ENCODE peak calls at places on chromosome 9, in five cellular contexts. One of them, this sample, is unnamed.

GRCh38 chr9:98037362-98037761 is 19.2 kb upstream of the NANS start:
- DNase-seq in spleen: no peak
- DNase-seq in HepG2: no peak
- DNase-seq in heart left ventricle: peak; percentile 67
- DNase-seq in IMR-90: peak; percentile 35
- DNase-seq in this sample: no peak

GRCh38 chr9:134323741-134324358 is 2.4 kb upstream of the RXRA start:
- DNase-seq in spleen: peak; percentile 76
- DNase-seq in HepG2: peak; percentile 61
- DNase-seq in heart left ventricle: peak; percentile 76
- DNase-seq in IMR-90: no peak
- DNase-seq in this sample: no peak

GRCh38 chr9:89815061-89815902 is 210.5 kb downstream of the GADD45G start:
- DNase-seq in spleen: peak; percentile 48
- DNase-seq in HepG2: no peak
- DNase-seq in heart left ventricle: no peak
- DNase-seq in IMR-90: no peak
- DNase-seq in this sample: no peak

GRCh38 chr9:113562653-113563381 is 99.3 kb downstream of the RGS3 start:
- DNase-seq in spleen: peak; percentile 59
- DNase-seq in HepG2: no peak
- DNase-seq in heart left ventricle: no peak
- DNase-seq in IMR-90: no peak
- DNase-seq in this sample: no peak

GRCh38 chr9:99626424-99626823 is 195.3 kb upstream of the NR4A3 start:
- DNase-seq in spleen: no peak
- DNase-seq in HepG2: no peak
- DNase-seq in heart left ventricle: no peak
- DNase-seq in IMR-90: no peak
- DNase-seq in this sample: no peak

GRCh38 chr9:125784286-125785049 is 37.3 kb downstream of the PBX3 start:
- DNase-seq in spleen: no peak
- DNase-seq in HepG2: no peak
- DNase-seq in heart left ventricle: no peak
- DNase-seq in IMR-90: peak; percentile 13
- DNase-seq in this sample: no peak

GRCh38 chr9:1222511-1222910 is 172.4 kb downstream of the DMRT2 start:
- DNase-seq in spleen: no peak
- DNase-seq in HepG2: no peak
- DNase-seq in heart left ventricle: no peak
- DNase-seq in IMR-90: peak; percentile 76
- DNase-seq in this sample: no peak

GRCh38 chr9:115237383-115238087 is 119.6 kb upstream of the TNC start:
- DNase-seq in spleen: no peak
- DNase-seq in HepG2: no peak
- DNase-seq in heart left ventricle: peak; percentile 46
- DNase-seq in IMR-90: no peak
- DNase-seq in this sample: no peak

GRCh38 chr9:90053027-90053426 is 448.2 kb downstream of the GADD45G start:
- DNase-seq in spleen: no peak
- DNase-seq in HepG2: no peak
- DNase-seq in heart left ventricle: no peak
- DNase-seq in IMR-90: no peak
- DNase-seq in this sample: no peak

GRCh38 chr9:97900738-97901565 is 21.3 kb downstream of the TRMO start:
- DNase-seq in spleen: no peak
- DNase-seq in HepG2: peak; percentile 28
- DNase-seq in heart left ventricle: no peak
- DNase-seq in IMR-90: peak; percentile 55
- DNase-seq in this sample: peak; percentile 67

GRCh38 chr9:124392855-124393460 is 22.3 kb downstream of the PSMB7 start:
- DNase-seq in spleen: no peak
- DNase-seq in HepG2: no peak
- DNase-seq in heart left ventricle: no peak
- DNase-seq in IMR-90: peak; percentile 95
- DNase-seq in this sample: peak; percentile 88

GRCh38 chr9:124863371-124863831 is 1.5 kb downstream of the ARPC5L start:
- DNase-seq in spleen: no peak
- DNase-seq in HepG2: no peak
- DNase-seq in heart left ventricle: no peak
- DNase-seq in IMR-90: no peak
- DNase-seq in this sample: no peak

GRCh38 chr9:107875571-107875980 is 386.0 kb upstream of the KLF4 start:
- DNase-seq in spleen: no peak
- DNase-seq in HepG2: no peak
- DNase-seq in heart left ventricle: no peak
- DNase-seq in IMR-90: no peak
- DNase-seq in this sample: no peak

GRCh38 chr9:90929616-90930015 is 128.0 kb downstream of the SYK start:
- DNase-seq in spleen: no peak
- DNase-seq in HepG2: no peak
- DNase-seq in heart left ventricle: no peak
- DNase-seq in IMR-90: no peak
- DNase-seq in this sample: no peak

GRCh38 chr9:94950040-94950732 is 223.7 kb downstream of the AOPEP start:
- DNase-seq in spleen: no peak
- DNase-seq in HepG2: no peak
- DNase-seq in heart left ventricle: no peak
- DNase-seq in IMR-90: no peak
- DNase-seq in this sample: no peak

GRCh38 chr9:115042781-115043509 is 75.0 kb downstream of the TNC start:
- DNase-seq in spleen: no peak
- DNase-seq in HepG2: no peak
- DNase-seq in heart left ventricle: no peak
- DNase-seq in IMR-90: no peak
- DNase-seq in this sample: no peak

GRCh38 chr9:12794024-12794799 is 19.4 kb downstream of the LURAP1L start:
- DNase-seq in spleen: no peak
- DNase-seq in HepG2: peak; percentile 35
- DNase-seq in heart left ventricle: no peak
- DNase-seq in IMR-90: peak; percentile 61
- DNase-seq in this sample: no peak

GRCh38 chr9:125532412-125532811 is 174.6 kb downstream of the MAPKAP1 start:
- DNase-seq in spleen: no peak
- DNase-seq in HepG2: no peak
- DNase-seq in heart left ventricle: no peak
- DNase-seq in IMR-90: no peak
- DNase-seq in this sample: no peak

GRCh38 chr9:35813434-35814105 is 1.3 kb downstream of the HINT2 start:
- DNase-seq in spleen: no peak
- DNase-seq in HepG2: peak; percentile 73
- DNase-seq in heart left ventricle: no peak
- DNase-seq in IMR-90: peak; percentile 32
- DNase-seq in this sample: no peak

GRCh38 chr9:35811364-35812024 is 568 bp downstream of the SPAG8 start:
- DNase-seq in spleen: no peak
- DNase-seq in HepG2: no peak
- DNase-seq in heart left ventricle: no peak
- DNase-seq in IMR-90: no peak
- DNase-seq in this sample: no peak

GRCh38 chr9:35814106-35814840 is 569 bp downstream of the HINT2 start:
- DNase-seq in spleen: peak; percentile 92
- DNase-seq in HepG2: peak; percentile 84
- DNase-seq in heart left ventricle: peak; percentile 83
- DNase-seq in IMR-90: peak; percentile 41
- DNase-seq in this sample: no peak

GRCh38 chr9:35814841-35815543 is at the start of gene HINT2:
- DNase-seq in spleen: peak; percentile 98
- DNase-seq in HepG2: peak; percentile 99
- DNase-seq in heart left ventricle: peak; percentile 97
- DNase-seq in IMR-90: peak; percentile 99
- DNase-seq in this sample: peak; percentile 74

DNA sequence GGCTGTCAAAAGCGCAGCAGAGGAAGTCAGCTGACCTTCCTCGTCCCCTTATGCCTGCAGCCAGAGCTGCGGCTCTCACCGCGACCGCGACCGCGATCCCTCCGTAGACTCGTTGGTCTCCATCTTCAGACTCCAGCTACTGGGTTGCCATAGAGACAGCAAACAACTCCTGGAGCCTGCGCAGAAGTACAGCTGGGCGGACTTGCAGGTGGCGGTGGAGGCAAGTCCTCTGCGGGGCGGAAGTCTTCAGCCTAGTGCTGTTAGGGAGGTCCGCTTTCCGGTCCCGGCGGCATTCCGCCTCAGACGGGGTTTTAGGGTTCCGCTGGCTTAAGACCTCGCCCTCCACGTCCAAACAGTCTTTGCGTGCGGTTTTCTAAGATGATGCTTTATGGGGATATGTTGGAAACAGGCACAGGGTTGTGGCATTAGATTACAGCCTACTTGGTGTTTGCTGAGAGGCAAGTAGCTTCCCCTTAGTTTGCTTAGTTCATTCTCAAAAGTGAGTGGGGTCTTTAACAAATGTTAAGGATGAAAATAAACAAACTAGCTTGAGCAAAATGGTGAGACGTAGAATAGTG is at the start of gene SPAG8:
- DNase-seq in spleen: peak; percentile 98
- DNase-seq in HepG2: peak; percentile 93
- DNase-seq in heart left ventricle: peak; percentile 98
- DNase-seq in IMR-90: peak; percentile 96
- DNase-seq in this sample: peak; percentile 53
- TF ChIP-seq POLR2A in spleen: no peak
- TF ChIP-seq POLR2A in HepG2: peak; percentile 68
- TF ChIP-seq POLR2A in heart left ventricle: no peak
- TF ChIP-seq POLR2A in IMR-90: no peak
- TF ChIP-seq POLR2A in this sample: no peak

GRCh38 chr9:83620841-83621636 is 1.9 kb upstream of the IDNK start:
- DNase-seq in spleen: no peak
- DNase-seq in HepG2: peak; percentile 75
- DNase-seq in heart left ventricle: no peak
- DNase-seq in IMR-90: peak; percentile 52
- DNase-seq in this sample: peak; percentile 52

GRCh38 chr9:83625120-83625710 is 2.3 kb downstream of the IDNK start:
- DNase-seq in spleen: no peak
- DNase-seq in HepG2: no peak
- DNase-seq in heart left ventricle: no peak
- DNase-seq in IMR-90: no peak
- DNase-seq in this sample: no peak

GRCh38 chr9:83623634-83623991 is 670 bp downstream of the IDNK start:
- DNase-seq in spleen: no peak
- DNase-seq in HepG2: peak; percentile 46
- DNase-seq in heart left ventricle: no peak
- DNase-seq in IMR-90: no peak
- DNase-seq in this sample: no peak

GRCh38 chr9:83622433-83622813 is 520 bp upstream of the IDNK start:
- DNase-seq in spleen: no peak
- DNase-seq in HepG2: no peak
- DNase-seq in heart left ventricle: no peak
- DNase-seq in IMR-90: no peak
- DNase-seq in this sample: no peak

GRCh38 chr9:83622814-83623633 is at the start of gene IDNK:
- DNase-seq in spleen: peak; percentile 94
- DNase-seq in HepG2: peak; percentile 67
- DNase-seq in heart left ventricle: peak; percentile 80
- DNase-seq in IMR-90: peak; percentile 24
- DNase-seq in this sample: peak; percentile 80
- TF ChIP-seq POLR2A in spleen: no peak
- TF ChIP-seq POLR2A in HepG2: peak; percentile 64
- TF ChIP-seq POLR2A in heart left ventricle: no peak
- TF ChIP-seq POLR2A in IMR-90: peak; percentile 28
- TF ChIP-seq POLR2A in this sample: peak; percentile 36

GRCh38 chr9:121201738-121202533 is at the start of gene RAB14:
- DNase-seq in spleen: peak; percentile 100
- DNase-seq in HepG2: peak; percentile 95
- DNase-seq in heart left ventricle: peak; percentile 100
- DNase-seq in IMR-90: peak; percentile 97
- DNase-seq in this sample: peak; percentile 100
- TF ChIP-seq POLR2A in spleen: no peak
- TF ChIP-seq POLR2A in HepG2: peak; percentile 81
- TF ChIP-seq POLR2A in heart left ventricle: no peak
- TF ChIP-seq POLR2A in IMR-90: peak; percentile 77
- TF ChIP-seq POLR2A in this sample: peak; percentile 93

DNA sequence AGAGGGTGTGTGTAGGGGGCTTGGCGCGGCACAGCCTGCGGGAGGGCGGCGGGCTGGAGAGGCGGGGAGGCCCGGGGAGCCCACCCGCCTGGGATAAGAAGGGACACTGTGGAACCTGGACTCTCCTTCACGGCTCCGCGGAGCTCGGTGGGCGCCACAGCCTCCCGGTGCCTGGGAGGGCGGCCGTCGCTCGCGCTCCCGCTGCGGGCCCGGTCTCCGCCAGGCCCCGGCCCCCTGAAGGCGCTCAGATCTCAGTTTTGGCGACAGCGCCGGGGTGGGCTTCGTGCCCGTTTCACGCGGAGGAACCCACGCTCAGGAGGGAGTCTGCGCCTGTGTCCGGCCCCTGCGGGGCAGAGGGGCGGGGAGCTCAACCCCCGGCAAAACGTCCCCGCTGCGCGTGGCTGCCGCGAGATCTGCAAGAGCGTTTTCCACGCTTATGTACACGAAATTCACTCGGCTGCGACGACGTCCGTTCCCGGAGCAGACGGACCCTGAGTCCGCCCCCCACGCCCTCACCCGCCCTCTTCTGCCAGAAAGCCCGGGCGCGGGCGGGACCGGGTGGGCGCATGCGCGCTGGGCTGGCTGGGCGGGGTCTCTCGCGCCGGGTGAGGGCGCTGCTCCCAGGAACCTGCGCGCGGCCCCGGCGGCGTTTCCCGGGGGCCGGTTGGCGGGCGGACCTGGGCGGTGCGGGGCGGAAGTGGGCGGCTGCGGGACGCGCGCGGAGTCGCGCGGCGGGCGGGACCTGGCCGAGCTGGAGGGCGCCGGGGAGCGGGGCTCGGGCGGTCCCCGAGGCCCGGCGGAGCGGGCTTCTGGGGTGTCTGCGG is at the start of gene NELFB:
- DNase-seq in spleen: peak; percentile 99
- DNase-seq in HepG2: peak; percentile 76
- DNase-seq in heart left ventricle: peak; percentile 94
- DNase-seq in IMR-90: peak; percentile 77
- DNase-seq in this sample: peak; percentile 100
- TF ChIP-seq POLR2A in spleen: no peak
- TF ChIP-seq POLR2A in HepG2: no peak
- TF ChIP-seq POLR2A in heart left ventricle: no peak
- TF ChIP-seq POLR2A in IMR-90: peak; percentile 22
- TF ChIP-seq POLR2A in this sample: peak; percentile 96

GRCh38 chr9:132670816-132671371 is 630 bp downstream of the GTF3C4 start:
- DNase-seq in spleen: peak; percentile 78
- DNase-seq in HepG2: no peak
- DNase-seq in heart left ventricle: no peak
- DNase-seq in IMR-90: peak; percentile 13
- DNase-seq in this sample: no peak

GRCh38 chr9:132669636-132670358 is at the start of gene DDX31:
- DNase-seq in spleen: peak; percentile 97
- DNase-seq in HepG2: peak; percentile 67
- DNase-seq in heart left ventricle: peak; percentile 90
- DNase-seq in IMR-90: peak; percentile 76
- DNase-seq in this sample: peak; percentile 89

GRCh38 chr9:132669329-132669635 is 501 bp downstream of the DDX31 start:
- DNase-seq in spleen: no peak
- DNase-seq in HepG2: no peak
- DNase-seq in heart left ventricle: no peak
- DNase-seq in IMR-90: no peak
- DNase-seq in this sample: no peak

GRCh38 chr9:132671620-132672412 is 1.6 kb downstream of the GTF3C4 start:
- DNase-seq in spleen: no peak
- DNase-seq in HepG2: no peak
- DNase-seq in heart left ventricle: no peak
- DNase-seq in IMR-90: peak; percentile 47
- DNase-seq in this sample: no peak

GRCh38 chr9:132670359-132670815 is at the start of gene GTF3C4:
- DNase-seq in spleen: peak; percentile 97
- DNase-seq in HepG2: no peak
- DNase-seq in heart left ventricle: peak; percentile 85
- DNase-seq in IMR-90: peak; percentile 12
- DNase-seq in this sample: peak; percentile 81
- TF ChIP-seq POLR2A in spleen: no peak
- TF ChIP-seq POLR2A in HepG2: peak; percentile 54
- TF ChIP-seq POLR2A in heart left ventricle: no peak
- TF ChIP-seq POLR2A in IMR-90: no peak
- TF ChIP-seq POLR2A in this sample: peak; percentile 53